ENCODE peak calls at places on chromosomes 4 and X, in five cellular contexts. G is A549, D is H1, N is GM12878, Z is K562. U is an unnamed sample.

GRCh38 chr4:19689511-19689910 is 562.2 kb upstream of the SLIT2 start:
- DNase-seq in G (no peak), D (no peak), N (no peak), Z (no peak), U (no peak)

GRCh38 chr4:13640149-13640671 is 12.7 kb upstream of the BOD1L1 start:
- DNase-seq in G (no peak), D (peak), N (no peak), Z (no peak), U (no peak)

GRCh38 chr4:165873298-165874071 is 448 bp downstream of the TLL1 start:
- DNase-seq in G (peak), D (no peak), N (no peak), Z (no peak), U (peak)

GRCh38 chr4:661856-662761 is 12.0 kb downstream of the ATP5ME start:
- DNase-seq in G (no peak), D (no peak), N (no peak), Z (no peak), U (no peak)

GRCh38 chrX:43849173-43849572 is 33.1 kb downstream of the MAOB start:
- DNase-seq in G (no peak), D (no peak), N (no peak), Z (no peak), U (no peak)

GRCh38 chr4:120052840-120053239 is 13.8 kb downstream of the MAD2L1 start:
- DNase-seq in G (no peak), D (no peak), N (no peak), Z (no peak), U (no peak)

GRCh38 chr4:3435684-3435956 is 6.1 kb upstream of the HGFAC start:
- DNase-seq in G (no peak), D (no peak), N (no peak), Z (no peak), U (no peak)

GRCh38 chrX:12685541-12685940 is 105.7 kb upstream of the PRPS2 start:
- DNase-seq in G (no peak), D (no peak), N (no peak), Z (no peak), U (no peak)

GRCh38 chr4:117375101-117375500 is 289.7 kb upstream of the TRAM1L1 start:
- DNase-seq in G (no peak), D (no peak), N (no peak), Z (no peak), U (no peak)

GRCh38 chr4:2792711-2793577 is at the start of gene SH3BP2:
- DNase-seq in G (peak), D (no peak), N (no peak), Z (peak), U (peak)

GRCh38 chrX:47172549-47172948 is 21.1 kb upstream of the UBA1 start:
- DNase-seq in G (no peak), D (no peak), N (no peak), Z (no peak), U (no peak)

GRCh38 chrX:43615677-43616076 is 40.4 kb upstream of the MAOA start:
- DNase-seq in G (no peak), D (no peak), N (no peak), Z (no peak), U (no peak)

GRCh38 chrX:46953597-46953996 is 41.4 kb downstream of the JADE3 start:
- DNase-seq in G (no peak), D (no peak), N (no peak), Z (no peak), U (peak)

GRCh38 chrX:119753001-119753400 is 5.4 kb upstream of the SOWAHD start:
- DNase-seq in G (no peak), D (no peak), N (no peak), Z (no peak), U (no peak)
- TF ChIP-seq KDM1A in G (no peak), D (no peak), N (no peak), Z (no peak), U (no peak)

GRCh38 chr4:109433281-109434006 is at the start of gene SEC24B:
- DNase-seq in G (peak), D (no peak), N (peak), Z (peak), U (peak)

GRCh38 chr4:109434793-109435080 is 1.1 kb downstream of the SEC24B start:
- DNase-seq in G (no peak), D (no peak), N (no peak), Z (no peak), U (no peak)

GRCh38 chr4:109435635-109436034 is 2.0 kb downstream of the SEC24B start:
- DNase-seq in G (no peak), D (no peak), N (no peak), Z (no peak), U (peak)

GRCh38 chr4:109432676-109433075 is 939 bp upstream of the SEC24B start:
- DNase-seq in G (no peak), D (no peak), N (no peak), Z (no peak), U (no peak)

DNA sequence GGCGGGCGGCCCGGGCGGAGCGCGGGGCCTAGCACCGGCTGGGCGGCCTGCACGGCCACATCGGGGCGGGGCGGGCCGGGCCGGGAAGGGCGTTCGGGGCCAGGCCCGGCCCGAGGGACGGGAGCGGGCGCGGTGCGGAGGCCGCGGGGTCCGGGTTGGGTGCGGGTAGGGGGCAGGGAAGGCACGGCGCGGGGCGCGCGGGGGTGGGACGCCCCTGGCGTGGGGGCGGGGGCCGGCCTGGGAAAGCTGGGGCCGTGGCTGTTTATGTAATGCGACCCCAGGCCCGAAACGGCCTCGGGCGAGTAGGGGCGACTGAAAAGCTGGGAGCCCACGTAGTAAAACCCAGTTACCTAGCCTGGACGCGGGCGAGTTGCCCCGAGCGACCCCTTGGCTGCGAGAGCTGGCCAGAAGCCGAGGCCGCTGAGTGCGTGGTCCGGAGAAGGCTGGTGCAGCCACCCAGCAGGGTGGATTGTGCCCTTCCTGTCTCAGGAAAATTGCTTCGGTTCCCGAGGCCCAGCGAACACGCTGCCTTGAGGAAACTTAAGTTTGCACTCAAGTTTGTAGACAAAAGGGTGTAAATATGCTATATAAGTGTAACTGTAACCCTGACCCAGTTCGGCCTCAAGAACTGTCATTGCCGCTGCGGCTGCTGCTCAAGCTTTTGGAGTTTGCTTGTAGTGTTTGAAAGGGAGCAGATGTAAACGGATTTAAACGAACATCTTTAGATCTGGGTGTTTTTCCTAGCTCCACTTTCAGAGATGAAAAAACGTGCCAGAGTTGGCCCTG is 585 bp downstream of the SEC24B start:
- DNase-seq in G (no peak), D (no peak), N (no peak), Z (no peak), U (peak)
- TF ChIP-seq KDM1A in G (no peak), D (no peak), N (no peak), Z (no peak), U (no peak)

GRCh38 chr4:37735578-37735977 is 49.4 kb upstream of the RELL1 start:
- DNase-seq in G (no peak), D (no peak), N (no peak), Z (no peak), U (no peak)
- TF ChIP-seq KDM1A in G (no peak), D (no peak), N (no peak), Z (no peak), U (no peak)

GRCh38 chr4:138494931-138495330 is 252.8 kb upstream of the SLC7A11 start:
- DNase-seq in G (peak), D (peak), N (peak), Z (no peak), U (peak)
- TF ChIP-seq KDM1A in G (no peak), D (no peak), N (no peak), Z (no peak), U (no peak)

GRCh38 chrX:129360175-129360574 is 163.1 kb downstream of the SMARCA1 start:
- DNase-seq in G (peak), D (no peak), N (peak), Z (peak), U (peak)
- TF ChIP-seq KDM1A in G (no peak), D (no peak), N (no peak), Z (no peak), U (no peak)

DNA sequence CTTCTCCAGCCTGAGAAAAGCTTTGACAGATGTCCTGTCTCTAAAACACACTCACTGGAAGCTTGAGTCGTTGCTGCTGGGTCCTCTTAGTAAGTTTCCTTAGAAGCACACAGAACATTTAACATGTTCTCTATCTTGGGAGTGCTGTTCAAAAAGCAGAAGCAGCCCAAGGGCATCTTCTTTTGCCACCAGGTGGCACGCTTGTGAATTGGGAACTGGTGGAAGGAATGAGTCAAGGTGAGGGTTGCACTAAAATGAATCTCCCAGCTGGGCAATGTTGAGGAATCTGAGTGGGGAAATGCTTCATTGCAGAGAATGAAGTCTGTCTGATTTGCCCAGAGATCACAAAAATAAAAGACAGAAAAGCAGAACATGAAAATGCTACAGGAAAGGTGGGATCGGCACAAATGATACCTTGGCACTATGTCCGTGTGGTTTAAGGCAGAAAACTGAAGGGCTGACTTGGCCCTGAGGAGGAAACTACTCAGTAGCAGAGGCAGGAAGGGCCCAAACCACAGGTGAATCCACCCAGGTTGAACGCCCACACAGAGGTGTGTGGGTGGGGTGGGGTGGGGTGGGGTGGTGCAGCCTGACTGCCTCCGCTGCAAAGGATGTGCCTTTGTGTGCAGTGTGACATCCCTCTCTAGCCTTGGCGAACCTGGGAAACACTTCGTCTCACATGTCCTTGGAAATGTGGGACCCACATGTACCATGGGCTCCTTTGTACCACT is 26.0 kb downstream of the KIT start:
- DNase-seq in G (no peak), D (no peak), N (no peak), Z (no peak), U (peak)
- TF ChIP-seq KDM1A in G (no peak), D (no peak), N (no peak), Z (no peak), U (no peak)

GRCh38 chrX:115649461-115650063 is 88.6 kb downstream of the PLS3 start:
- DNase-seq in G (no peak), D (no peak), N (no peak), Z (no peak), U (no peak)

GRCh38 chrX:115650449-115650848 is 89.5 kb downstream of the PLS3 start:
- DNase-seq in G (no peak), D (no peak), N (no peak), Z (no peak), U (no peak)

GRCh38 chrX:115652221-115652620 is 91.2 kb downstream of the PLS3 start:
- DNase-seq in G (no peak), D (no peak), N (no peak), Z (no peak), U (no peak)

DNA sequence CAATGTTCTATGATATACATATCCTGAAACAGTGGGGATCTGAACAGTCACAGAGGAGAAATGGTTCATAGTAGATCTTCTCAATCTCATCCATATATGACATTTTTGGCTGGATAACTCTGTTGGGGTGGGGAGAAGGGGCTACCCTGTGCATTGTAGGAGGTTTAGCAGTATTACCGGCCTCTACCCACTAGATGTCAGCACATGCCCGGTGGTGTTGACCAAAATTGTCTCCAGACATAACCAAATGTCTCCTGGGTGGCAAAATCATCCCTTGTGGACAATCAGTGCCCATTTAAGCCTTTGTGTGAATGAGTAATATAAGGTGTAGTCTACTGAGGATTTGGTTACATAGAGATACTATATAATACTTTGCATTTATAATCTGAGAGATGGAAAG is 89.9 kb downstream of the PLS3 start:
- DNase-seq in G (peak), D (no peak), N (peak), Z (peak), U (peak)
- TF ChIP-seq KDM1A in G (no peak), D (no peak), N (no peak), Z (no peak), U (no peak)